ENCODE peak calls at places on chromosome 18, in seven cellular contexts. One of them, this sample, is unnamed.

GRCh38 chr18:27942706-27943105 is 234.2 kb downstream of the CDH2 start:
- DNase-seq in kidney: no peak
- DNase-seq in H9: no peak
- DNase-seq in ovary: no peak
- DNase-seq in cardiac muscle cell: peak; percentile 62
- DNase-seq in fibroblast of lung: no peak
- DNase-seq in left ventricle myocardium inferior: no peak
- DNase-seq in this sample: no peak

GRCh38 chr18:8607776-8608682 is 1.2 kb upstream of the RAB12 start:
- DNase-seq in kidney: no peak
- DNase-seq in H9: no peak
- DNase-seq in ovary: peak; percentile 36
- DNase-seq in cardiac muscle cell: peak; percentile 45
- DNase-seq in fibroblast of lung: peak; percentile 74
- DNase-seq in left ventricle myocardium inferior: no peak
- DNase-seq in this sample: no peak

GRCh38 chr18:69935319-69936190 is 12.1 kb downstream of the CD226 start:
- DNase-seq in kidney: no peak
- DNase-seq in H9: no peak
- DNase-seq in ovary: no peak
- DNase-seq in cardiac muscle cell: no peak
- DNase-seq in fibroblast of lung: no peak
- DNase-seq in left ventricle myocardium inferior: no peak
- DNase-seq in this sample: peak; percentile 72

GRCh38 chr18:34809697-34810096 is 99.6 kb downstream of the DTNA start:
- DNase-seq in kidney: no peak
- DNase-seq in H9: peak; percentile 63
- DNase-seq in ovary: peak; percentile 60
- DNase-seq in cardiac muscle cell: peak; percentile 72
- DNase-seq in fibroblast of lung: peak; percentile 63
- DNase-seq in left ventricle myocardium inferior: peak; percentile 55
- DNase-seq in this sample: no peak

GRCh38 chr18:28168725-28169124 is 8.2 kb downstream of the CDH2 start:
- DNase-seq in kidney: no peak
- DNase-seq in H9: no peak
- DNase-seq in ovary: no peak
- DNase-seq in cardiac muscle cell: no peak
- DNase-seq in fibroblast of lung: no peak
- DNase-seq in left ventricle myocardium inferior: no peak
- DNase-seq in this sample: no peak

GRCh38 chr18:59455728-59456276 is 96.7 kb upstream of the LMAN1 start:
- DNase-seq in kidney: no peak
- DNase-seq in H9: no peak
- DNase-seq in ovary: no peak
- DNase-seq in cardiac muscle cell: no peak
- DNase-seq in fibroblast of lung: no peak
- DNase-seq in left ventricle myocardium inferior: no peak
- DNase-seq in this sample: no peak

GRCh38 chr18:25516747-25517498 is 165.0 kb upstream of the ZNF521 start:
- DNase-seq in kidney: no peak
- DNase-seq in H9: no peak
- DNase-seq in ovary: no peak
- DNase-seq in cardiac muscle cell: no peak
- DNase-seq in fibroblast of lung: no peak
- DNase-seq in left ventricle myocardium inferior: no peak
- DNase-seq in this sample: no peak

GRCh38 chr18:25805323-25805722 is 285.1 kb downstream of the SS18 start:
- DNase-seq in kidney: no peak
- DNase-seq in H9: no peak
- DNase-seq in ovary: peak; percentile 18
- DNase-seq in cardiac muscle cell: peak; percentile 61
- DNase-seq in fibroblast of lung: peak; percentile 94
- DNase-seq in left ventricle myocardium inferior: no peak
- DNase-seq in this sample: no peak

GRCh38 chr18:9157806-9158205 is 21.2 kb downstream of the ANKRD12 start:
- DNase-seq in kidney: no peak
- DNase-seq in H9: no peak
- DNase-seq in ovary: no peak
- DNase-seq in cardiac muscle cell: no peak
- DNase-seq in fibroblast of lung: no peak
- DNase-seq in left ventricle myocardium inferior: no peak
- DNase-seq in this sample: no peak

GRCh38 chr18:59478591-59478990 is 119.5 kb upstream of the LMAN1 start:
- DNase-seq in kidney: no peak
- DNase-seq in H9: no peak
- DNase-seq in ovary: no peak
- DNase-seq in cardiac muscle cell: peak; percentile 29
- DNase-seq in fibroblast of lung: peak; percentile 87
- DNase-seq in left ventricle myocardium inferior: no peak
- DNase-seq in this sample: no peak

GRCh38 chr18:61435064-61435652 is 101.9 kb downstream of the CDH20 start:
- DNase-seq in kidney: no peak
- DNase-seq in H9: peak; percentile 34
- DNase-seq in ovary: no peak
- DNase-seq in cardiac muscle cell: peak; percentile 21
- DNase-seq in fibroblast of lung: peak; percentile 11
- DNase-seq in left ventricle myocardium inferior: no peak
- DNase-seq in this sample: no peak

GRCh38 chr18:46711444-46711863 is 45.4 kb downstream of the ST8SIA5 start:
- DNase-seq in kidney: no peak
- DNase-seq in H9: no peak
- DNase-seq in ovary: no peak
- DNase-seq in cardiac muscle cell: no peak
- DNase-seq in fibroblast of lung: no peak
- DNase-seq in left ventricle myocardium inferior: no peak
- DNase-seq in this sample: no peak

GRCh38 chr18:34222025-34222395 is 2.7 kb downstream of the NOL4 start:
- DNase-seq in kidney: no peak
- DNase-seq in H9: peak; percentile 40
- DNase-seq in ovary: no peak
- DNase-seq in cardiac muscle cell: no peak
- DNase-seq in fibroblast of lung: no peak
- DNase-seq in left ventricle myocardium inferior: no peak
- DNase-seq in this sample: no peak

DNA sequence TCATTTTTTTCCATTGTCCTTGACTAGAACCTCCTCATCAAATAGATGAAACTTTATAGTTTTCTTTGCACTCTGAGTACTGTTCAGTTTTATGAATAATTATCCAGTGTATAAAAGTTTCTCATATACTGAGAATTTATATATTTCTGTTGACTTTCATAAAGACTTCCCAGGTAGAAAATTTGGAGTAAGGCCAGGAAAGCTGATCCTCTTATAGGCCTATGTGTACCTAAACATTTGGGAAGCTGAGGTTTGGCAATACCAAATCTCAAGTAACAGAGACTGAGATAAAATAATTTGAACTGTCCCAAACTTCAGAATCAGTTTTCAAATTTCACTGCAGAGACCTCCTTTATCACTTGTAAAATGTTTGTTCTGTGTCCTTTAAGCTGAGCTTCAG is 43.4 kb downstream of the CCDC102B start:
- DNase-seq in kidney: no peak
- DNase-seq in H9: no peak
- DNase-seq in ovary: no peak
- DNase-seq in cardiac muscle cell: peak; percentile 50
- DNase-seq in fibroblast of lung: peak; percentile 72
- DNase-seq in left ventricle myocardium inferior: no peak
- DNase-seq in this sample: no peak
- H3K27ac ChIP-seq in kidney: no peak overlapping the region
- H3K27ac ChIP-seq in H9: no peak overlapping the region
- H3K27ac ChIP-seq in ovary: no peak overlapping the region
- H3K27ac ChIP-seq in cardiac muscle cell: no peak overlapping the region
- H3K27ac ChIP-seq in fibroblast of lung: peak overlapping the region; percentile 40
- H3K27ac ChIP-seq in left ventricle myocardium inferior: peak overlapping the region; percentile 28
- H3K27ac ChIP-seq in this sample: no peak overlapping the region

DNA sequence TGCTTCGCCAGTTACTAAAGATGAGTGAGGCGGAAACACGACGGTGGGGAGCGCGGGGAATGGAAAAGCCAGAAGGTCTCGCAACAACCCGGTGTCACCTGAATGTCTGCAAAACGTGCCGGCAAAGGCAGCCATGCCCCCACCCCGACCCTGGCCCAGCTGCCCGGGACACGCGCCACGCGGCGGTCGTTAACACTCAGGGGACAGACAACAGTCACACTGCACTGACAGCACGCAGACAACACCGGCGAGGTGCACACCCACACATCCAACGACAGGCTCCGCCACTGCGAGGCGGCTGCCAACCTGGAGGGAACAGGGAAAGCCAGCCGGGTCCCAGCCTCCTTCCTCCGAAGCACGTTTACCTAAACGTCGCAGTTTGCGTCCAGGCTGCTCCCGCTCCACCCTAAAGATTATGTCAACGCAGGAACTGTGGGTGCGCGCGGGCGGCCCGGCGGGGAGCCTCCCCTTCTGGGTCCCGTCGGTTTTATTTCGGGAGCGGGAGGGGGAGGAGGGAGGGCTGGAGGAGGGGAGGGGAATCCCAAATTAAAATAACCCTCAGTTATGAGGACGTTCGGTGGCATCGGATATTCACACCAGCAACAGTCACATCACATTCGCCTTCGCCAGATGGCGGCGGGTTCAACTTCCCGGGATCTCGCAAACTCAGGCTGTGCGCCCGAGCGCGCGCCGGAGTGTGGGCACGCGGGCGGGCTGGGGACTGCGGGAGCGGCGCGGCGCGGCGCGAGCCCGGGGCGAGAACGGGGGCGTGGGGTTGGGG is 694 bp downstream of the PTGR3 start:
- DNase-seq in kidney: peak; percentile 85
- DNase-seq in H9: peak; percentile 50
- DNase-seq in ovary: peak; percentile 48
- DNase-seq in cardiac muscle cell: peak; percentile 67
- DNase-seq in fibroblast of lung: peak; percentile 65
- DNase-seq in left ventricle myocardium inferior: peak; percentile 58
- DNase-seq in this sample: peak; percentile 22
- TF ChIP-seq CTCF in kidney: no peak
- TF ChIP-seq CTCF in H9: peak; percentile 11
- TF ChIP-seq CTCF in ovary: peak; percentile 14
- TF ChIP-seq CTCF in cardiac muscle cell: no peak
- TF ChIP-seq CTCF in fibroblast of lung: no peak
- TF ChIP-seq CTCF in left ventricle myocardium inferior: peak; percentile 27
- TF ChIP-seq CTCF in this sample: no peak

GRCh38 chr18:3706279-3707097 is 256.5 kb downstream of the TGIF1 start:
- DNase-seq in kidney: no peak
- DNase-seq in H9: no peak
- DNase-seq in ovary: no peak
- DNase-seq in cardiac muscle cell: peak; percentile 89
- DNase-seq in fibroblast of lung: peak; percentile 79
- DNase-seq in left ventricle myocardium inferior: no peak
- DNase-seq in this sample: no peak
- H3K27ac ChIP-seq in kidney: no peak overlapping the region
- H3K27ac ChIP-seq in H9: no peak overlapping the region
- H3K27ac ChIP-seq in ovary: no peak overlapping the region
- H3K27ac ChIP-seq in cardiac muscle cell: no peak overlapping the region
- H3K27ac ChIP-seq in fibroblast of lung: no peak overlapping the region
- H3K27ac ChIP-seq in left ventricle myocardium inferior: no peak overlapping the region
- H3K27ac ChIP-seq in this sample: no peak overlapping the region

GRCh38 chr18:23049698-23050373 is 85.4 kb upstream of the CABLES1 start:
- DNase-seq in kidney: no peak
- DNase-seq in H9: no peak
- DNase-seq in ovary: no peak
- DNase-seq in cardiac muscle cell: no peak
- DNase-seq in fibroblast of lung: no peak
- DNase-seq in left ventricle myocardium inferior: no peak
- DNase-seq in this sample: no peak

GRCh38 chr18:23054553-23054952 is 80.7 kb upstream of the CABLES1 start:
- DNase-seq in kidney: no peak
- DNase-seq in H9: no peak
- DNase-seq in ovary: no peak
- DNase-seq in cardiac muscle cell: no peak
- DNase-seq in fibroblast of lung: no peak
- DNase-seq in left ventricle myocardium inferior: no peak
- DNase-seq in this sample: no peak

GRCh38 chr18:23057096-23057495 is 78.2 kb upstream of the CABLES1 start:
- DNase-seq in kidney: no peak
- DNase-seq in H9: no peak
- DNase-seq in ovary: no peak
- DNase-seq in cardiac muscle cell: no peak
- DNase-seq in fibroblast of lung: no peak
- DNase-seq in left ventricle myocardium inferior: no peak
- DNase-seq in this sample: no peak

GRCh38 chr18:23056315-23056714 is 79.0 kb upstream of the CABLES1 start:
- DNase-seq in kidney: no peak
- DNase-seq in H9: no peak
- DNase-seq in ovary: no peak
- DNase-seq in cardiac muscle cell: no peak
- DNase-seq in fibroblast of lung: no peak
- DNase-seq in left ventricle myocardium inferior: no peak
- DNase-seq in this sample: no peak

DNA sequence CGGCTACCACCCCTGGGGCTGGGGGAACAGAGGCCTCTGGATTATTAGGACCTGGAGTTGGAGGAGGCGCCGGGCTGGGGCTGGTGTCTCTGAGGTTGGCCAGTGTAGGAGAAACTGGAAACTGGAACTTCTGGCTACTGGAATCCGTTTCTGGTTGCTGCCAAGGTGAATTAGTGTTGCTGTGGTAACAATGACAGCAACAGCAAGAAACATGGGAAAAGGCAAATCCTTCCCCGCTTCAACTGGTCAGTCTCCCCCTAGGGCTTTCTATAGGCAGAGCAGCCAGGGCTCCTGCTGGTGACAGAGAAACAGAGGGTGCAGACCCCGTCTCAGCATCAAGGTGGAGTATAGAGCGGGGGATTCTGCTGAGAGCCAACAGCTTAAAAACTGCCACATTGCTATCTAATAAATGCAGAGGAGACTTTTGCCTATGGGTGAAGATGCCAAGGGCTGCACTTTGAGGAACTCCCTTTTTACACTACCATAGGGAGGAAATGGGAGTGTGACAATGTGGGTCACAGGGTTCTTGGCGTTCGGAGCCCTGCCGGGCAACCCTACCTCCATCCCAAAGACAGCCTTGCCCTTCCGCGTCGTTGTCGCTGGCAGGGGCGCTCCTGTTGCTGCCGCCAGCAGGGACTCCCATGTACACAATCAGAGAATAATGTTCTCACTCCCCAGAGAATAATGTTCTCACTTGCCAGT is 81.4 kb upstream of the CABLES1 start:
- DNase-seq in kidney: no peak
- DNase-seq in H9: peak; percentile 87
- DNase-seq in ovary: no peak
- DNase-seq in cardiac muscle cell: peak; percentile 73
- DNase-seq in fibroblast of lung: peak; percentile 35
- DNase-seq in left ventricle myocardium inferior: no peak
- DNase-seq in this sample: no peak
- TF ChIP-seq CTCF in kidney: no peak
- TF ChIP-seq CTCF in H9: peak; percentile 71
- TF ChIP-seq CTCF in ovary: no peak
- TF ChIP-seq CTCF in cardiac muscle cell: peak; percentile 53
- TF ChIP-seq CTCF in fibroblast of lung: peak; percentile 42
- TF ChIP-seq CTCF in left ventricle myocardium inferior: no peak
- TF ChIP-seq CTCF in this sample: no peak

GRCh38 chr18:45625596-45625995 is 10.3 kb downstream of the SLC14A2 start:
- DNase-seq in kidney: no peak
- DNase-seq in H9: no peak
- DNase-seq in ovary: no peak
- DNase-seq in cardiac muscle cell: no peak
- DNase-seq in fibroblast of lung: no peak
- DNase-seq in left ventricle myocardium inferior: no peak
- DNase-seq in this sample: no peak
- H3K27ac ChIP-seq in kidney: no peak overlapping the region
- H3K27ac ChIP-seq in H9: no peak overlapping the region
- H3K27ac ChIP-seq in ovary: no peak overlapping the region
- H3K27ac ChIP-seq in cardiac muscle cell: no peak overlapping the region
- H3K27ac ChIP-seq in fibroblast of lung: no peak overlapping the region
- H3K27ac ChIP-seq in left ventricle myocardium inferior: no peak overlapping the region
- H3K27ac ChIP-seq in this sample: no peak overlapping the region